ENCODE peak calls at places on chromosomes 3 and 15, in seven cellular contexts. S is adrenal gland, K is A549, X is HCT116, Q is thyroid gland, D is uterus, F is right lobe of liver. W is an unnamed sample. For H3K4me1, the result is how much of the 10 kb centered on the place peaks cover.

GRCh38 chr3:14152233-14152962 is 26.0 kb downstream of the XPC start:
- DNase-seq in S (no peak), K (peak), X (no peak), Q (no peak), D (no peak), F (no peak), W (no peak)

GRCh38 chr3:39443530-39443929 is 23.9 kb upstream of the MOBP start:
- DNase-seq in S (no peak), K (no peak), X (no peak), Q (no peak), D (no peak), F (no peak), W (no peak)

GRCh38 chr3:55491296-55491816 is 4.2 kb upstream of the WNT5A start:
- DNase-seq in S (peak), K (no peak), X (no peak), Q (no peak), D (peak), F (no peak), W (no peak)

GRCh38 chr3:164852866-164853265 is 225.4 kb downstream of the SI start:
- DNase-seq in S (no peak), K (no peak), X (no peak), Q (no peak), D (no peak), F (no peak), W (no peak)

GRCh38 chr3:40719660-40720287 is 195.0 kb downstream of the ZNF621 start:
- DNase-seq in S (peak), K (no peak), X (peak), Q (peak), D (no peak), F (no peak), W (no peak)

GRCh38 chr3:171049831-171050444 is 23.4 kb upstream of the SLC2A2 start:
- DNase-seq in S (peak), K (peak), X (peak), Q (peak), D (no peak), F (peak), W (peak)

GRCh38 chr15:32659340-32659831 is 17.9 kb downstream of the SCG5 start:
- DNase-seq in S (no peak), K (peak), X (no peak), Q (peak), D (no peak), F (no peak), W (no peak)

GRCh38 chr3:50445919-50446318 is 57.5 kb downstream of the CACNA2D2 start:
- DNase-seq in S (no peak), K (no peak), X (no peak), Q (peak), D (no peak), F (peak), W (no peak)

GRCh38 chr3:49296781-49297420 is 19.9 kb upstream of the C3orf62 start:
- DNase-seq in S (peak), K (no peak), X (no peak), Q (peak), D (peak), F (no peak), W (no peak)

GRCh38 chr3:64056616-64057165 is 33.4 kb upstream of the PSMD6 start:
- DNase-seq in S (no peak), K (no peak), X (no peak), Q (no peak), D (no peak), F (no peak), W (no peak)

GRCh38 chr3:133930341-133930933 is 34.8 kb upstream of the RAB6B start:
- DNase-seq in S (no peak), K (peak), X (peak), Q (peak), D (no peak), F (no peak), W (no peak)

GRCh38 chr3:125107861-125108567 is 52.2 kb upstream of the HEG1 start:
- DNase-seq in S (no peak), K (no peak), X (no peak), Q (peak), D (no peak), F (no peak), W (no peak)

GRCh38 chr15:93035092-93035915 is 53.7 kb downstream of the RGMA start:
- DNase-seq in S (no peak), K (no peak), X (no peak), Q (no peak), D (peak), F (peak), W (peak)

GRCh38 chr3:49721165-49721860 is 1.8 kb upstream of the AMIGO3 start:
- DNase-seq in S (no peak), K (no peak), X (no peak), Q (no peak), D (no peak), F (no peak), W (no peak)

GRCh38 chr3:195467641-195468390 is 25.0 kb upstream of the ACAP2 start:
- DNase-seq in S (no peak), K (no peak), X (no peak), Q (no peak), D (no peak), F (no peak), W (no peak)

GRCh38 chr15:61582092-61582491 is 353.0 kb upstream of the RORA start:
- DNase-seq in S (no peak), K (no peak), X (no peak), Q (no peak), D (no peak), F (no peak), W (no peak)

GRCh38 chr15:37921527-37922385 is 12.7 kb upstream of the TMCO5A start:
- DNase-seq in S (no peak), K (no peak), X (no peak), Q (no peak), D (no peak), F (no peak), W (no peak)

GRCh38 chr15:29131336-29132109 is 138.1 kb downstream of the NSMCE3 start:
- DNase-seq in S (no peak), K (no peak), X (no peak), Q (no peak), D (no peak), F (no peak), W (no peak)

GRCh38 chr15:53987480-53987879 is 9.2 kb downstream of the UNC13C start:
- DNase-seq in S (no peak), K (no peak), X (no peak), Q (no peak), D (no peak), F (no peak), W (no peak)

GRCh38 chr3:191198480-191198879 is 561 bp upstream of the OSTN start:
- DNase-seq in S (no peak), K (no peak), X (no peak), Q (no peak), D (no peak), F (no peak), W (no peak)

GRCh38 chr3:191192941-191193340 is 6.1 kb upstream of the OSTN start:
- DNase-seq in S (no peak), K (no peak), X (no peak), Q (no peak), D (no peak), F (no peak), W (no peak)

GRCh38 chr3:191197761-191198160 is 1.3 kb upstream of the OSTN start:
- DNase-seq in S (no peak), K (no peak), X (no peak), Q (no peak), D (no peak), F (no peak), W (no peak)

DNA sequence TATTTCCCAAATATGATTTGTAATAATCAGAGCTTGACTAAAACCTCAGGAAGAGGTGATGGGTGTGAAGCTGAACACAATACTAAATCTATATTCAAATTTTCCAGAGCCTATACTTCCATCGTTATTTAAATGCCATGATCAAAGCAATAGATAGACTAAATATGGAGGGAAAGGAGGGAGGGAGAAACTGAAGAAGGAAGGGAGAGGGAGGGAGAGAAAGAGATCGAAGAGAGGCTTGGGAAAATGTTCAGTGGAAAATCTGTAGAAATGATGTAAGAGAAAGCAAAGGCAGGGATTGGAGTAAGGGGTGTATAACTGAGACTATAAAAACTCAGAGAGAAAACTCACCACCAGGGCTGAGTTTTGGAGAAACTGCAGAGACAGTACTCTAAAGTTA is at the start of gene OSTN:
- DNase-seq in S (no peak), K (no peak), X (no peak), Q (no peak), D (no peak), F (no peak), W (no peak)
- TF ChIP-seq CTCF in S (no peak), K (no peak), X (no peak), Q (no peak), D (no peak), F (no peak), W (no peak)

DNA sequence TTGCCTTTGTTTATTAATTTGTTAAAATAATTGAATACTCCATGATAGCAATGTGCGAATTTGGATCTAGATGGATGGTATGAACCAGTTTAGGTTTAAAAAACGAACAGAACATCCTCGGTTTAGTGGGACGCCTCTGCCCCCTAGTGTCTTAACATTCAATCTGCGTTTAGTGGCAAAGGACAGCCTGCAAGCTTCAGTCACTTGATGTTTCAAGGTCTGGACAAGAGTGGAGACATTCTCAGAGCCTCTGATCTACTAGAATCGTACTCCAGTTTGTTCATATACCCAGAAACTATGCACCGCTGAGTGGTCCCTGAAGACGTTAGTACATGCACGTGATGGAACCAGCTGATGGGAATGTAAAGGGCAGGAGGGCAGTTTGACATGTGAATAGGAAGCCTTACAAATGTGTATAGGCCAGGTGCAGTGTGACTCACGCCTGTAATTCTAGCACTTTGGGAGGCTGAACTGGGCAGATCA is 17.8 kb upstream of the ATP13A4 start:
- DNase-seq in S (peak), K (peak), X (peak), Q (peak), D (peak), F (peak), W (no peak)
- TF ChIP-seq POLR2A in S (no peak), K (no peak), X (no peak), Q (no peak), D (no peak), F (no peak), W (no peak)

GRCh38 chr3:167736264-167736787 is 805 bp downstream of the SERPINI1 start:
- DNase-seq in S (no peak), K (no peak), X (no peak), Q (no peak), D (no peak), F (no peak), W (no peak)
- H3K4me1 ChIP-seq in S (under half), K (under half), X (under half), Q (under half), D (under half), F (under half), W (under half)

GRCh38 chr3:136305879-136306278 is 55.7 kb downstream of the PCCB start:
- DNase-seq in S (no peak), K (no peak), X (peak), Q (no peak), D (no peak), F (no peak), W (no peak)
- TF ChIP-seq CTCF in S (peak), K (no peak), X (peak), Q (no peak), D (peak), F (peak), W (no peak)

GRCh38 chr15:31325976-31326728 is 483 bp upstream of the KLF13 start:
- DNase-seq in S (peak), K (peak), X (peak), Q (peak), D (peak), F (peak), W (peak)

GRCh38 chr15:31327674-31328424 is 1.2 kb downstream of the KLF13 start:
- DNase-seq in S (peak), K (peak), X (no peak), Q (peak), D (peak), F (peak), W (peak)

GRCh38 chr15:31328425-31328998 is 1.9 kb downstream of the KLF13 start:
- DNase-seq in S (no peak), K (peak), X (no peak), Q (peak), D (no peak), F (peak), W (no peak)

GRCh38 chr15:31325432-31325975 is 1.1 kb upstream of the KLF13 start:
- DNase-seq in S (peak), K (peak), X (no peak), Q (peak), D (peak), F (peak), W (peak)

DNA sequence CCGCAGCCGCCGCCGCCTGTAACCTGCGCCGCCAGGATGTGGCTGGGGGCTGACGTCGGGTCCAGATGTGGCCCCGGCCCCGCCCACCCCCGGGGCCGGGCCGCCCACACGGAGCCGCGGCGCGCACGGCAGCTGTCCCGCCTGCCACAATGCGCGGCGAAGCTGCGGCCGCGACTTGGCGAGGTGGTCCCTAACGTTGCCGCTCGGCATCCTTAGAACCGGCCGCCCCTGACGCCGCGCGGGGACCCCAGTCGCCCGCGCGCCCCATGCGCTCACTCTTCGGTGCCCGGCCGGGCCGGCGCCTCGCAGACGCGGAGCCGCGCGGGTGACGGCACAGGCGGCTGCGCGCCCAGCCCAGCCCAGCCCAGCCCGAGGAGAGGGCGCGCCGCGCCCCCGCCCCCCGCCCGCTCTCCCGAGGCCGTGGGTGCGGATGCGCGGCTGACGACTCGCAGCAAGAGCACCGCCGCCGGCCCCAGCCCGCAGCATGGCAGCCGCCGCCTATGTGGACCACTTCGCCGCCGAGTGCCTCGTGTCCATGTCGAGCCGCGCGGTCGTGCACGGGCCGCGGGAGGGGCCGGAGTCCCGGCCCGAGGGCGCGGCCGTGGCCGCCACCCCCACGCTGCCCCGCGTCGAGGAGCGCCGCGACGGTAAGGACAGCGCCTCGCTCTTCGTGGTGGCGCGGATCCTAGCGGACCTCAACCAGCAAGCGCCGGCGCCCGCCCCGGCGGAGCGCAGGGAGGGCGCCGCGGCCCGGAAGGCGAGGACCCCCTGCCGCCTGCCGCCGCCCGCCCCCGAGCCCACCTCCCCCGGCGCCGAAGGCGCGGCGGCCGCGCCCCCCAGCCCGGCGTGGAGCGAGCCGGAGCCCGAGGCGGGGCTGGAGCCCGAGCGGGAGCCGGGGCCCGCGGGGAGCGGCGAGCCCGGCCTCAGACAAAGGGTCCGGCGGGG is at the start of gene KLF13:
- DNase-seq in S (no peak), K (peak), X (no peak), Q (peak), D (no peak), F (peak), W (peak)
- TF ChIP-seq POLR2A in S (peak), K (peak), X (peak), Q (peak), D (peak), F (peak), W (no peak)

GRCh38 chr3:146164506-146164905 is 3.5 kb upstream of the PLOD2 start:
- DNase-seq in S (no peak), K (no peak), X (no peak), Q (no peak), D (no peak), F (no peak), W (no peak)

GRCh38 chr3:146164071-146164470 is 3.1 kb upstream of the PLOD2 start:
- DNase-seq in S (no peak), K (no peak), X (no peak), Q (no peak), D (no peak), F (no peak), W (no peak)

GRCh38 chr3:146164951-146165350 is 4.0 kb upstream of the PLOD2 start:
- DNase-seq in S (no peak), K (no peak), X (no peak), Q (peak), D (no peak), F (no peak), W (no peak)

GRCh38 chr3:146162561-146162960 is 1.6 kb upstream of the PLOD2 start:
- DNase-seq in S (no peak), K (no peak), X (no peak), Q (peak), D (no peak), F (no peak), W (no peak)

GRCh38 chr3:146163584-146163983 is 2.6 kb upstream of the PLOD2 start:
- DNase-seq in S (no peak), K (peak), X (no peak), Q (no peak), D (no peak), F (no peak), W (no peak)
- H3K4me1 ChIP-seq in S (under half), K (half or more), X (under half), Q (half or more), D (under half), F (under half), W (under half)